ENCODE peak calls at places on chromosomes 12 and 14, in six cellular contexts. E is endodermal cell, V is HEK293T, H is NCI-H69, C is AG09319, I is astrocyte of the spinal cord. S is an unnamed sample.

GRCh38 chr12:81992461-81992860 is 233.3 kb upstream of the PPFIA2 start:
- DNase-seq in E (peak), V (peak), H (peak), C (no peak), I (peak), S (no peak)

GRCh38 chr14:61923348-61923747 is 161.1 kb downstream of the SNAPC1 start:
- DNase-seq in E (no peak), V (no peak), H (peak), C (no peak), I (peak), S (no peak)

GRCh38 chr12:132798836-132799235 is 29.8 kb downstream of the GOLGA3 start:
- DNase-seq in E (no peak), V (no peak), H (no peak), C (no peak), I (no peak), S (no peak)

GRCh38 chr12:51647647-51648046 is 56.6 kb downstream of the SCN8A start:
- DNase-seq in E (no peak), V (no peak), H (no peak), C (no peak), I (no peak), S (no peak)

GRCh38 chr12:40054554-40055226 is 51.2 kb downstream of the SLC2A13 start:
- DNase-seq in E (no peak), V (no peak), H (peak), C (peak), I (peak), S (no peak)

GRCh38 chr14:35339761-35340406 is 47.7 kb downstream of the PSMA6 start:
- DNase-seq in E (no peak), V (no peak), H (no peak), C (no peak), I (no peak), S (no peak)

GRCh38 chr14:40599726-40600125 is 1007.0 kb upstream of the LRFN5 start:
- DNase-seq in E (no peak), V (no peak), H (no peak), C (no peak), I (no peak), S (no peak)

GRCh38 chr12:1798734-1799067 is 21.7 kb upstream of the LRTM2 start:
- DNase-seq in E (no peak), V (no peak), H (no peak), C (no peak), I (no peak), S (no peak)

GRCh38 chr12:83573676-83574075 is 887.0 kb downstream of the TMTC2 start:
- DNase-seq in E (no peak), V (no peak), H (peak), C (peak), I (peak), S (no peak)

GRCh38 chr12:6200266-6201198 is at the start of gene CD9:
- DNase-seq in E (peak), V (peak), H (peak), C (no peak), I (peak), S (peak)

GRCh38 chr12:2613674-2614073 is 181.1 kb upstream of the FKBP4 start:
- DNase-seq in E (no peak), V (no peak), H (no peak), C (peak), I (peak), S (no peak)

GRCh38 chr12:49949124-49949845 is 1.3 kb upstream of the AQP2 start:
- DNase-seq in E (peak), V (no peak), H (no peak), C (no peak), I (no peak), S (no peak)

GRCh38 chr14:56585461-56586084 is 6.0 kb downstream of the TMEM260 start:
- DNase-seq in E (no peak), V (peak), H (peak), C (no peak), I (peak), S (peak)

GRCh38 chr14:75205586-75205985 is 29.2 kb upstream of the TMED10 start:
- DNase-seq in E (no peak), V (no peak), H (no peak), C (no peak), I (peak), S (no peak)

GRCh38 chr12:116529048-116529447 is 30.1 kb upstream of the MAP1LC3B2 start:
- DNase-seq in E (no peak), V (no peak), H (peak), C (no peak), I (peak), S (no peak)

GRCh38 chr14:71336488-71337192 is 429.4 kb downstream of the PCNX1 start:
- DNase-seq in E (no peak), V (no peak), H (no peak), C (no peak), I (no peak), S (no peak)

GRCh38 chr14:94472842-94473241 is 3.2 kb downstream of the SERPINA9 start:
- DNase-seq in E (no peak), V (no peak), H (no peak), C (no peak), I (no peak), S (no peak)

GRCh38 chr12:356276-356988 is 32.7 kb downstream of the KDM5A start:
- DNase-seq in E (no peak), V (no peak), H (no peak), C (peak), I (peak), S (no peak)

GRCh38 chr12:121513464-121514183 is 67.2 kb downstream of the KDM2B start:
- DNase-seq in E (peak), V (peak), H (peak), C (no peak), I (no peak), S (peak)

GRCh38 chr12:81470923-81471322 is 288.2 kb downstream of the PPFIA2 start:
- DNase-seq in E (no peak), V (no peak), H (no peak), C (no peak), I (no peak), S (no peak)

GRCh38 chr14:29817767-29818166 is 109.9 kb downstream of the PRKD1 start:
- DNase-seq in E (no peak), V (no peak), H (peak), C (no peak), I (no peak), S (no peak)

GRCh38 chr12:15322164-15323054 is at the start of gene PTPRO:
- DNase-seq in E (peak), V (peak), H (peak), C (no peak), I (peak), S (peak)

GRCh38 chr14:95044463-95045254 is 112.7 kb downstream of the DICER1 start:
- DNase-seq in E (peak), V (no peak), H (peak), C (no peak), I (no peak), S (no peak)

GRCh38 chr14:23005451-23005850 is 4.5 kb downstream of the C14orf93 start:
- DNase-seq in E (no peak), V (no peak), H (no peak), C (no peak), I (no peak), S (no peak)

GRCh38 chr14:86961106-86961716 is 1031.8 kb downstream of the GALC start:
- DNase-seq in E (peak), V (peak), H (peak), C (no peak), I (no peak), S (no peak)

GRCh38 chr12:11706509-11707331 is 57.2 kb downstream of the ETV6 start:
- DNase-seq in E (no peak), V (no peak), H (no peak), C (no peak), I (no peak), S (no peak)

GRCh38 chr12:91109148-91109564 is 2.1 kb downstream of the LUM start:
- DNase-seq in E (peak), V (peak), H (peak), C (no peak), I (peak), S (no peak)

GRCh38 chr12:109711596-109712461 is 1.8 kb upstream of the FAM222A start:
- DNase-seq in E (peak), V (no peak), H (no peak), C (no peak), I (no peak), S (no peak)

GRCh38 chr14:96824283-96824682 is 27.1 kb downstream of the VRK1 start:
- DNase-seq in E (no peak), V (no peak), H (no peak), C (peak), I (peak), S (no peak)

GRCh38 chr12:99722690-99723486 is 75.3 kb downstream of the GARIN6 start:
- DNase-seq in E (peak), V (no peak), H (peak), C (no peak), I (no peak), S (no peak)

GRCh38 chr14:99730876-99731351 is 46.8 kb downstream of the CYP46A1 start:
- DNase-seq in E (no peak), V (no peak), H (no peak), C (no peak), I (no peak), S (no peak)

GRCh38 chr12:32756476-32757158 is 920 bp upstream of the YARS2 start:
- DNase-seq in E (peak), V (no peak), H (no peak), C (no peak), I (no peak), S (no peak)

GRCh38 chr14:92988786-92989755 is 66.1 kb downstream of the CHGA start:
- DNase-seq in E (no peak), V (no peak), H (peak), C (no peak), I (no peak), S (no peak)

GRCh38 chr12:56878010-56878339 is 56.2 kb downstream of the SDR9C7 start:
- DNase-seq in E (no peak), V (no peak), H (no peak), C (no peak), I (no peak), S (no peak)

GRCh38 chr12:69167648-69168165 is 71.7 kb upstream of the CPSF6 start:
- DNase-seq in E (peak), V (no peak), H (no peak), C (no peak), I (no peak), S (no peak)

GRCh38 chr14:47044841-47045240 is 393.3 kb upstream of the RPL10L start:
- DNase-seq in E (peak), V (peak), H (peak), C (no peak), I (peak), S (peak)

S was measured in NCI-H774.